ENCODE peak calls at places on chromosomes 4 and X, in ten cellular contexts. G is uterus; P is tibial artery; J is pancreas; M is heart left ventricle; H is GM23248; A is psoas muscle; I is CD8-positive, alpha-beta T cell; E is CD8-positive, alpha-beta memory T cell; S is Caco-2. Z is an unnamed sample.

GRCh38 chrX:103710609-103711008 is at the start of gene TMEM31:
- DNase-seq in G (no peak), P (no peak), J (no peak), M (no peak), H (no peak), A (no peak), I (no peak), E (no peak), S (no peak), Z (no peak)

GRCh38 chr4:101865501-101866062 is 75.1 kb downstream of the BANK1 start:
- DNase-seq in G (no peak), P (no peak), J (no peak), M (no peak), H (peak; percentile 65), A (no peak), I (no peak), E (no peak), S (peak; percentile 71), Z (no peak)

GRCh38 chr4:102629686-102630085 is 128.5 kb downstream of the NFKB1 start:
- DNase-seq in G (no peak), P (no peak), J (no peak), M (no peak), H (no peak), A (no peak), I (no peak), E (no peak), S (no peak), Z (no peak)

GRCh38 chr4:4200624-4201023 is 26.1 kb downstream of the OTOP1 start:
- DNase-seq in G (no peak), P (no peak), J (no peak), M (no peak), H (peak; percentile 9), A (no peak), I (no peak), E (no peak), S (no peak), Z (no peak)

GRCh38 chr4:43458293-43458692 is 565.8 kb downstream of the GRXCR1 start:
- DNase-seq in G (no peak), P (no peak), J (no peak), M (no peak), H (no peak), A (no peak), I (no peak), E (no peak), S (no peak), Z (no peak)

GRCh38 chr4:4182835-4183568 is 43.7 kb downstream of the OTOP1 start:
- DNase-seq in G (no peak), P (no peak), J (no peak), M (no peak), H (peak; percentile 27), A (no peak), I (peak; percentile 13), E (no peak), S (no peak), Z (no peak)

GRCh38 chrX:70421618-70422017 is 1.5 kb upstream of the GDPD2 start:
- DNase-seq in G (no peak), P (no peak), J (no peak), M (no peak), H (no peak), A (no peak), I (no peak), E (no peak), S (no peak), Z (no peak)

GRCh38 chrX:58025979-58026378 is 115.7 kb upstream of the ZXDA start:
- DNase-seq in G (no peak), P (peak; percentile 21), J (no peak), M (no peak), H (peak; percentile 47), A (no peak), I (peak; percentile 33), E (peak; percentile 24), S (no peak), Z (no peak)

GRCh38 chr4:205097-205756 is 80.9 kb downstream of the ZNF718 start:
- DNase-seq in G (no peak), P (no peak), J (no peak), M (no peak), H (no peak), A (no peak), I (no peak), E (no peak), S (no peak), Z (no peak)

GRCh38 chr4:212438-213174 is 88.3 kb downstream of the ZNF718 start:
- DNase-seq in G (peak; percentile 75), P (peak; percentile 66), J (peak; percentile 78), M (peak; percentile 88), H (peak; percentile 90), A (peak; percentile 74), I (no peak), E (no peak), S (no peak), Z (peak; percentile 76)

GRCh38 chr4:206054-206453 is 81.8 kb downstream of the ZNF718 start:
- DNase-seq in G (no peak), P (no peak), J (no peak), M (no peak), H (no peak), A (no peak), I (no peak), E (no peak), S (no peak), Z (no peak)

GRCh38 chr4:213971-214370 is 89.7 kb downstream of the ZNF718 start:
- DNase-seq in G (no peak), P (no peak), J (no peak), M (no peak), H (no peak), A (no peak), I (no peak), E (no peak), S (no peak), Z (no peak)

GRCh38 chr4:211033-211511 is 86.8 kb downstream of the ZNF718 start:
- DNase-seq in G (no peak), P (no peak), J (no peak), M (no peak), H (no peak), A (no peak), I (no peak), E (no peak), S (no peak), Z (no peak)
- H3K9me3 ChIP-seq in G (no peaks in the 10 kb centered on the region), P (no peaks in the 10 kb centered on the region), J (no peaks in the 10 kb centered on the region), M (no peaks in the 10 kb centered on the region), H (no peaks in the 10 kb centered on the region), A (peaks cover 4% of the 10 kb centered on the region), I (peaks cover 7% of the 10 kb centered on the region), E (no peaks in the 10 kb centered on the region), S (peaks cover 5% of the 10 kb centered on the region), Z (peaks cover 87% of the 10 kb centered on the region)

DNA sequence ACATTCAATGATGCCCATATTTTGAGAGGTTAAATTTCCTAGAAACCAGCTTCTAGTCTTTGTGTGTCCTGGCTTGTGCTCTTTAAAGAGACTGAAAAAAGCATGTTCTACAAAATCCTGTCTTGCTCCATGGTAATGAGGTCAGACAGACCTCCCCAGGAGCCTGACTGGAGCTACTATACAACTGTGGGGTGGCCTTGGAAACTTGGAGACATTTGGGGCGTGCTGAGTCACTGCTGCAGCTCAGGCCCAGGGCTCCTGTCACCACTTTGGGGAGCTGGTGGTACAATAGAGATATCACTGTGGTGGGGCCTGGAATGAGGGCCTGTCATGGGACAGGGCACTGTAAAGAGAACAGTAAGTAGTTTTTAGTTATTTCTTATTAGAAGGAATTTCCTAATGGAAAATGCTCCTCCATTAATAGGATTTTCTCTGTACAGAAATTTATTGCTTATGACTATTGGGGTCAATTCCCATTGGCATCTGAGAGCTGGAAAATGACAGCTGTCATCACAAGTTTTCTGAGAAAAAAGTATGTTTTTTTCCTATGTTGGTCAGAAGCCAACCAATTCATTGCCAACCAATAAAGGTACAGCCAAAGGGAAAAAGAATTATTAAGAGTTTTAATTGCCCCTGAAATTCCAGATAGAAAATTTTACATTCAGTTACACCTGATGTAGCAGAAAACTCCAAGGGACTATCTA is 207.4 kb upstream of the JADE1 start:
- DNase-seq in G (no peak), P (peak; percentile 39), J (no peak), M (peak; percentile 58), H (peak; percentile 63), A (no peak), I (no peak), E (no peak), S (no peak), Z (no peak)
- H3K4me3 ChIP-seq in G (no peak overlapping the region), P (no peak overlapping the region), J (no peak overlapping the region), M (no peak overlapping the region), H (no peak overlapping the region), A (no peak overlapping the region), I (no peak overlapping the region), E (no peak overlapping the region), S (no peak overlapping the region), Z (no peak overlapping the region)

GRCh38 chrX:129423191-129423590 is 100.1 kb downstream of the SMARCA1 start:
- DNase-seq in G (no peak), P (no peak), J (no peak), M (no peak), H (no peak), A (no peak), I (no peak), E (no peak), S (no peak), Z (no peak)

DNA sequence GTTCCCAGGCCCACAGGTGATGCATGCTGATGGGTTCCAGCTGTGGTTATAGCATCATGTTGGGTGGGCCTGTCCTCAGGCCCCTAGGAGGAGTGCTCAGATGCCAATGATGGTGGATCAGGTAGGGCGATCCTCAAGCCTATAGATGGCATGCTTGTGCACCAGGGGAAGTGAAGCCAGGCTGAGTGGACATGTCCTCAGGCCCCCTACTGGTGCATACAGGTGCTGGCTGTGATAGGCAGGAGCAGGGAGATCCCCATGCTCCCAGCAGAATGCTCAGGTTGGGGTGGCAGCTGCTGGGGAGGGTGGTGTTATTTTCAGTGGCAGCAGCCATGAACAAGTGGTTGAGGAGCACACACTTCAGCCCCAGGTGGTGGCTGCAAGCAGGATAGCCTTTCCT is 96.0 kb downstream of the SMARCA1 start:
- DNase-seq in G (no peak), P (no peak), J (no peak), M (no peak), H (no peak), A (no peak), I (no peak), E (no peak), S (no peak), Z (no peak)
- H3K9me3 ChIP-seq in G (peaks cover 4% of the 10 kb centered on the region), P (no peaks in the 10 kb centered on the region), J (no peaks in the 10 kb centered on the region), M (no peaks in the 10 kb centered on the region), H (no peaks in the 10 kb centered on the region), A (peaks cover 3% of the 10 kb centered on the region), I (no peaks in the 10 kb centered on the region), E (no peaks in the 10 kb centered on the region), S (no peaks in the 10 kb centered on the region), Z (no peaks in the 10 kb centered on the region)

GRCh38 chr4:8608714-8609391 is 16.3 kb downstream of the CPZ start:
- DNase-seq in G (no peak), P (no peak), J (no peak), M (no peak), H (no peak), A (no peak), I (no peak), E (no peak), S (no peak), Z (no peak)

GRCh38 chr4:8605289-8605688 is 12.7 kb downstream of the CPZ start:
- DNase-seq in G (no peak), P (no peak), J (no peak), M (no peak), H (no peak), A (no peak), I (no peak), E (no peak), S (no peak), Z (peak; percentile 4)

GRCh38 chr4:8607603-8608481 is 15.3 kb downstream of the CPZ start:
- DNase-seq in G (peak; percentile 30), P (no peak), J (no peak), M (no peak), H (peak; percentile 38), A (no peak), I (peak; percentile 39), E (peak; percentile 7), S (no peak), Z (no peak)

GRCh38 chr4:8606966-8607365 is 14.4 kb downstream of the CPZ start:
- DNase-seq in G (no peak), P (no peak), J (no peak), M (no peak), H (no peak), A (no peak), I (no peak), E (no peak), S (no peak), Z (no peak)

DNA sequence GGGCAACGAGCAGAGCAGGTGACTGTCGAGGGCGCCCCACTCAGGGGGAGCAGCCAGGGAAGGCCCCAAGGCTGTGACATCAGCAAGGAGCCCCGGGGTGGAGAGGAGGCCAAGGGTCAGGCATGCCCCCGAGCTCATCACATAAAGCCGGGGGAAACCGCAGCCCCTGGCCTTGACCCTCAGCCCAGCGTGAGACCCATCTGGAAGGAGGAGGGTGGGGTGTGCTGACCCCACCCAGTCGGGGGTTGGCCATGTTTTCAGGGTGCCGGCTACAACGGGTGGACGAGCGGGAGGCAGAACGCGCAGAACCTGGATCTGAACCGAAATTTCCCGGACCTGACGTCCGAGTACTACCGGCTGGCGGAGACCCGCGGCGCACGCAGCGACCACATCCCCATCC is 13.9 kb downstream of the CPZ start:
- DNase-seq in G (no peak), P (no peak), J (no peak), M (no peak), H (no peak), A (no peak), I (no peak), E (no peak), S (no peak), Z (no peak)
- H3K4me3 ChIP-seq in G (no peak overlapping the region), P (no peak overlapping the region), J (no peak overlapping the region), M (no peak overlapping the region), H (no peak overlapping the region), A (no peak overlapping the region), I (no peak overlapping the region), E (no peak overlapping the region), S (no peak overlapping the region), Z (no peak overlapping the region)

Z was measured in left lung.